ENCODE peak calls at places on chromosomes 7 and 10, in five cellular contexts. S is thoracic aorta, X is lower lobe of right lung, O is ovary, V is HCT116. L is an unnamed sample.
A peak's percentile ranks its signal among the peaks of the same experiment; 100 is the strongest.

GRCh38 chr10:106959521-106959920 is 205.0 kb downstream of the SORCS1 start:
- DNase-seq in X (no peak), S (no peak), V (no peak), O (no peak), L (no peak)

GRCh38 chr10:89426230-89426868 is 12.0 kb downstream of the IFIT5 start:
- DNase-seq in O (no peak), X (no peak), V (no peak), S (no peak), L (no peak)

GRCh38 chr7:25358831-25359350 is 130.6 kb upstream of the NPVF start:
- DNase-seq in O (no peak), X (no peak), S (no peak), V (no peak), L (no peak)

GRCh38 chr7:44534501-44534900 is 6.6 kb downstream of the NPC1L1 start:
- DNase-seq in O (no peak), S (no peak), V (peak; percentile 43), X (no peak), L (peak; percentile 20)

GRCh38 chr7:104267701-104268368 is 60.0 kb upstream of the ORC5 start:
- DNase-seq in S (no peak), V (no peak), X (no peak), O (no peak), L (no peak)

GRCh38 chr7:30134523-30135270 is at the start of gene MTURN:
- DNase-seq in S (peak; percentile 60), X (peak; percentile 93), V (peak; percentile 76), O (peak; percentile 89), L (peak; percentile 83)

GRCh38 chr7:154385214-154385613 is 333.0 kb downstream of the DPP6 start:
- DNase-seq in X (no peak), S (no peak), V (no peak), O (no peak), L (no peak)

GRCh38 chr10:116105259-116105658 is 167.7 kb downstream of the GFRA1 start:
- DNase-seq in X (no peak), V (no peak), S (no peak), O (no peak), L (no peak)

GRCh38 chr7:12670071-12670729 is 17.2 kb upstream of the ARL4A start:
- DNase-seq in S (no peak), V (no peak), X (no peak), O (no peak), L (peak; percentile 6)

GRCh38 chr7:128741491-128741890 is 2.3 kb downstream of the CALU start:
- DNase-seq in X (no peak), S (no peak), V (no peak), O (no peak), L (no peak)

GRCh38 chr10:30581779-30582380 is 47.7 kb downstream of the LYZL2 start:
- DNase-seq in O (no peak), S (no peak), X (no peak), V (peak; percentile 36), L (peak; percentile 25)

GRCh38 chr10:75683158-75683557 is 251.7 kb downstream of the LRMDA start:
- DNase-seq in X (no peak), O (no peak), V (no peak), S (no peak), L (no peak)

GRCh38 chr7:101934618-101935017 is 117.2 kb downstream of the CUX1 start:
- DNase-seq in X (no peak), O (no peak), S (no peak), V (no peak), L (no peak)

GRCh38 chr7:84105582-84105981 is 89.0 kb downstream of the SEMA3A start:
- DNase-seq in V (no peak), O (no peak), X (no peak), S (no peak), L (no peak)

GRCh38 chr7:129989466-129989865 is 36.7 kb upstream of the UBE2H start:
- DNase-seq in O (no peak), X (no peak), V (peak; percentile 46), S (no peak), L (no peak)

GRCh38 chr10:6386346-6386745 is 183.6 kb downstream of the PFKFB3 start:
- DNase-seq in X (peak; percentile 56), V (no peak), O (no peak), S (no peak), L (no peak)

GRCh38 chr10:62992145-62992721 is 140.9 kb upstream of the NRBF2 start:
- DNase-seq in X (no peak), V (no peak), S (no peak), O (no peak), L (no peak)

DNA sequence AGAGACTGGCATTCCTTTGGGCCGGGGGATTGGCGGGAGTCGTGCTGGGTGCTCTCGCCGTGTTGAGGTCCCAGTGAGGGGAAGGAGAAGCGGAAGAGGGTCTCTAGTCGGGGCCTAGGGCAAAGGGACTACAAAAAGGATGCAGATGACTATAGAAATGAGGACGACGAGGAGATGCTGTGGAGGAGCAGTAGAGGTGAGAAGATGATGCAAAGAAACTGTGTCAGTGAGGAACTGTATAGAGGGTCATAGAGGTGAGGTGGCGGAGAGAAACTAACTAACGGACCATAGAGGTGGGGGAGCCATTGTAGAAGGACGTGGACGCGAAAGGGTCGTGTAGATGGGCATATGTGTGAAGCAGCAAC is 324 bp downstream of the TWNK start:
- DNase-seq in S (no peak), O (no peak), V (no peak), X (no peak), L (no peak)
- H3K4me3 ChIP-seq in S (peak overlapping the region; percentile 89), O (peak overlapping the region; percentile 94), V (peak overlapping the region; percentile 82), X (peak overlapping the region; percentile 93), L (peak overlapping the region; percentile 97)

GRCh38 chr7:93921190-93921585 is 347 bp upstream of the GNG11 start:
- DNase-seq in O (no peak), X (no peak), V (no peak), S (no peak), L (no peak)
- H3K4me3 ChIP-seq in O (peak overlapping the region; percentile 80), X (peak overlapping the region; percentile 59), V (no peak overlapping the region), S (peak overlapping the region; percentile 84), L (no peak overlapping the region)

GRCh38 chr7:151246161-151247015 is 2.1 kb downstream of the SMARCD3 start:
- DNase-seq in X (peak; percentile 35), O (no peak), V (no peak), S (no peak), L (no peak)

GRCh38 chr7:151244156-151244870 is 4.2 kb downstream of the SMARCD3 start:
- DNase-seq in S (no peak), O (no peak), V (no peak), X (peak; percentile 52), L (no peak)

GRCh38 chr7:151243411-151244155 is 4.9 kb downstream of the SMARCD3 start:
- DNase-seq in V (no peak), X (peak; percentile 43), S (no peak), O (no peak), L (no peak)

GRCh38 chr7:151245360-151246160 is 2.9 kb downstream of the SMARCD3 start:
- DNase-seq in V (no peak), X (peak; percentile 59), O (peak; percentile 75), S (no peak), L (no peak)

DNA sequence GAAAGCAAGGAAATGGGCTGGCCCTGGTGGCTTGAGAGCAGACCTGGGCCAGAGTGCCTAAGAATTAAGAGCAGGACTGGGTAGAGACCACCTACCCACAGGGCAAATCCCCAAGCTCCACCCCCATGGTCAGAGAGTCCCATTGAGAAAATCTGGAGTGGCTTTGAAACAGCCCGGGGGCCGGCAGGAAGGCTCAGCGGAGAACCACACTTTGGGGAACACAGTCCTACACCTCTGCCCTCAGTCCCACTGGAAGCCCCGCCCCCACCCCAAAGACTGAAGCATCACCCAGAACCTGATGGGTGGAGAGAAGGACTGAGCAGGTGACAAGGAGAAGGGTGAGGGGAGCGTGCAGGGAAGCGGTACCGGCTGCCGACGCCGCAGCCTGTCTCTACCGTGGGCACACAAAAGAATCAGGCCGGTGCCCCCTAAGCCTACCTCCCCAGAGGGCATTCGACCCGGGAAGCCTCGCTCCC is 3.6 kb downstream of the SMARCD3 start:
- DNase-seq in X (peak; percentile 26), S (no peak), O (no peak), V (no peak), L (no peak)
- H3K4me3 ChIP-seq in X (peak overlapping the region; percentile 43), S (peak overlapping the region; percentile 89), O (peak overlapping the region; percentile 34), V (no peak overlapping the region), L (no peak overlapping the region)

GRCh38 chr7:1754345-1754908 is 84.3 kb downstream of the ELFN1 start:
- DNase-seq in V (no peak), S (no peak), O (no peak), X (no peak), L (no peak)
- H3K4me3 ChIP-seq in V (no peak overlapping the region), S (no peak overlapping the region), O (no peak overlapping the region), X (no peak overlapping the region), L (no peak overlapping the region)

DNA sequence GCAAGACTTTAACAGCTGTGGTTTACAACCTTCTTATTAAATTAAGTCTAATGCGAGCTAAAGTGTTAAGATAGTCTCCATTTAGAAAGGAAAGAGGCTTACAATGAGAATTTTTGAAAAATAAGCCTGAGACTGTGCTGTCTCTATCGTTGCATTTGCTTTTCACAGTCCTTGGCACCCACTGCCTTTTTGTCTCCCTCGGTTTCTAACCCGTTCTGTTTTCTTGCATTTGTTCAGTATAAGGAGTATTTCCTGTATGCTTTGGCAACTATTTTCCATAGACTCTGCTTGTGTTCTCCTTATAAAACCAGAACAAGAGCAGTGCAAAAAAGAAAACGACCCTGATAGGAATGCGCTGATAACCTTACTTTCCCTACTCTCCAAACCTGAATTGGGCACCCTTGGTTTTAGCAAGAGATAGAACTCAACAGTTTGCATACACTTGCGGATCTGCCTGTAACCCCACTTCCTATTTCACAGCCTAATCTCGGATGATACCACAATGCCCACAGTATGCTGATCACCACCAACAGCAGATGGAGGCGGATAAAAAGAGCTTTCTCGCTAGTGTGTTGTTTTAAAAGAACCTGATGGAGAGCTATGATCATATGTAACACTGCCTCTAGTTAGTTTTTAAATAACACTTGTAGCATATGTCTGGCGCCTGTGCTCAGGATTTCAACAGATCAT is 1.5 kb upstream of the ARHGAP12 start:
- DNase-seq in O (no peak), S (no peak), X (no peak), V (no peak), L (peak; percentile 73)
- H3K4me3 ChIP-seq in O (peak overlapping the region; percentile 80), S (peak overlapping the region; percentile 86), X (peak overlapping the region; percentile 81), V (peak overlapping the region; percentile 81), L (peak overlapping the region; percentile 91)

GRCh38 chr10:543131-543530 is 146.3 kb downstream of the DIP2C start:
- DNase-seq in V (no peak), O (no peak), S (no peak), X (no peak), L (no peak)

GRCh38 chr10:538895-539294 is 150.6 kb downstream of the DIP2C start:
- DNase-seq in S (no peak), V (no peak), O (no peak), X (no peak), L (no peak)

GRCh38 chr10:543862-544822 is 145.3 kb downstream of the DIP2C start:
- DNase-seq in X (no peak), V (no peak), S (no peak), O (no peak), L (no peak)

GRCh38 chr10:541041-541440 is 148.4 kb downstream of the DIP2C start:
- DNase-seq in S (no peak), X (no peak), V (no peak), O (no peak), L (no peak)

GRCh38 chr10:541750-542371 is 147.6 kb downstream of the DIP2C start:
- DNase-seq in S (no peak), V (no peak), X (no peak), O (no peak), L (no peak)
- H3K4me3 ChIP-seq in S (no peak overlapping the region), V (no peak overlapping the region), X (no peak overlapping the region), O (no peak overlapping the region), L (no peak overlapping the region)

L was measured in HL-60.